ENCODE peak calls at places on chromosomes 6 and 20, in nine cellular contexts. K is WERI-Rb-1, D is A549, A is upper lobe of right lung, L is pancreas, S is colonic mucosa, G is esophagus squamous epithelium, F is tibial artery, W is heart right ventricle. P is an unnamed sample. For H3K9me3, the result is how much of the 10 kb centered on the place peaks cover.

GRCh38 chr6:24506814-24507520 is 12.2 kb downstream of the ALDH5A1 start:
- DNase-seq in K (no peak), G (no peak), S (no peak), L (no peak), D (no peak), A (no peak), W (no peak), F (no peak), P (no peak)

GRCh38 chr20:24859539-24859938 is 89.5 kb upstream of the CST7 start:
- DNase-seq in F (no peak), L (no peak), G (no peak), K (no peak), A (no peak), D (no peak), S (no peak), W (no peak), P (no peak)

GRCh38 chr6:152821525-152821924 is 70.9 kb downstream of the VIP start:
- DNase-seq in F (no peak), W (no peak), L (no peak), S (no peak), K (no peak), D (peak), G (no peak), A (no peak), P (no peak)

GRCh38 chr6:132259070-132259469 is 142.2 kb downstream of the MOXD1 start:
- DNase-seq in L (no peak), W (no peak), K (no peak), D (peak), F (no peak), G (no peak), A (no peak), S (no peak), P (no peak)

GRCh38 chr6:73062837-73063236 is 162.5 kb downstream of the KHDC1L start:
- DNase-seq in G (no peak), D (no peak), K (no peak), F (no peak), A (no peak), W (no peak), L (no peak), S (no peak), P (no peak)

GRCh38 chr20:48283470-48284110 is 498.3 kb upstream of the SULF2 start:
- DNase-seq in D (peak), G (no peak), W (peak), A (peak), S (peak), L (no peak), F (peak), K (no peak), P (peak)

GRCh38 chr20:19552144-19552895 is 205.7 kb upstream of the RIN2 start:
- DNase-seq in K (no peak), G (no peak), F (no peak), W (peak), S (no peak), L (no peak), D (peak), A (peak), P (no peak)

GRCh38 chr6:112691289-112691688 is 344.2 kb downstream of the RFPL4B start:
- DNase-seq in G (no peak), D (peak), W (peak), L (no peak), A (no peak), F (no peak), K (no peak), S (no peak), P (peak)

GRCh38 chr20:45821942-45822341 is 5.2 kb downstream of the TNNC2 start:
- DNase-seq in W (no peak), F (no peak), S (peak), L (no peak), D (no peak), G (no peak), K (no peak), A (no peak), P (no peak)

GRCh38 chr6:12886961-12887775 is 170.6 kb downstream of the PHACTR1 start:
- DNase-seq in K (no peak), L (no peak), D (no peak), S (no peak), A (no peak), G (no peak), F (no peak), W (no peak), P (no peak)

GRCh38 chr6:105151644-105152043 is 28.2 kb downstream of the POPDC3 start:
- DNase-seq in A (no peak), D (no peak), L (no peak), G (no peak), S (no peak), K (no peak), W (no peak), F (no peak), P (no peak)

GRCh38 chr6:14635195-14635594 is 517.6 kb downstream of the CD83 start:
- DNase-seq in K (no peak), F (no peak), D (no peak), W (no peak), S (no peak), A (no peak), G (no peak), L (no peak), P (no peak)

GRCh38 chr6:99348220-99348822 is 1.2 kb downstream of the FAXC start:
- DNase-seq in W (no peak), G (no peak), A (no peak), D (no peak), L (no peak), K (no peak), F (no peak), S (no peak), P (no peak)

GRCh38 chr20:56859039-56859750 is 230.1 kb downstream of the TFAP2C start:
- DNase-seq in A (no peak), K (no peak), F (no peak), G (no peak), L (no peak), S (no peak), W (no peak), D (no peak), P (no peak)
- H3K4me3 ChIP-seq in A (no peak), K (no peak), F (no peak), G (no peak), L (no peak), S (no peak), W (no peak), D (no peak), P (no peak)

DNA sequence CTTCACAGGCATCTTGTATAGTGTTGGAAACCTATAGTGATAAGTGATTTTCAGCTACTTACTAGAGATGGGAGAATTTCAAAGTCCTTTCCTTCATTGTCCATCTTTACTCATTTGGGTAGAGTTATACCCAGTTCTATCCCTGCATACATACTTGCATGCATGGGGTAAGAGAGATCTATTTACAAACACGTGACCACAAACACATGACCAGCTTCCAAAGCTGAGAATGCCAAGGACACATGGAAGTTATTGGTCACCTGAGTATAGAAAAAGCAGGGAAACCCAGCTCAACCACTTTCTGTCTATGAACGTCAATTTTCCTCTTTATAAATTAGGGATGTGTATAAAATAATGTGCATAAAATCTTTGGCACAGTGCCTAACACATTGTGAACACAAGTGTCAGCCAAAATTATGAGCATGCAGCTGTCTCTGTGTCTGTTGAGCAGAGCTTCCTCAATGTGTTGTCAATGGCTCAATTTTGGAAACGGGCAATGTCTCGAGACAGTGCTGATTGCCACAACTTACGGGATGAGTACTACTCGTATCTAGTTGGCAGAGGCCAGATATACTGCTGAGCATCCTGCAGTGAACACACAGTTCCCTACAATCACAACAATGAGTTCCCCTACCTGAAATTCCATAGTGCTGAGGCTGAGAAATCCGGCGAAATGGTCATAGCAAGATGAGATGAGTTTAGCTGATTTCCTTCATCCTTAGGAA is 44.9 kb downstream of the TPD52L1 start:
- DNase-seq in A (no peak), D (peak), F (no peak), L (no peak), G (no peak), S (no peak), W (no peak), K (no peak), P (no peak)
- TF ChIP-seq CTCF in A (no peak), D (no peak), F (no peak), L (no peak), G (no peak), S (no peak), W (no peak), K (no peak), P (no peak)

DNA sequence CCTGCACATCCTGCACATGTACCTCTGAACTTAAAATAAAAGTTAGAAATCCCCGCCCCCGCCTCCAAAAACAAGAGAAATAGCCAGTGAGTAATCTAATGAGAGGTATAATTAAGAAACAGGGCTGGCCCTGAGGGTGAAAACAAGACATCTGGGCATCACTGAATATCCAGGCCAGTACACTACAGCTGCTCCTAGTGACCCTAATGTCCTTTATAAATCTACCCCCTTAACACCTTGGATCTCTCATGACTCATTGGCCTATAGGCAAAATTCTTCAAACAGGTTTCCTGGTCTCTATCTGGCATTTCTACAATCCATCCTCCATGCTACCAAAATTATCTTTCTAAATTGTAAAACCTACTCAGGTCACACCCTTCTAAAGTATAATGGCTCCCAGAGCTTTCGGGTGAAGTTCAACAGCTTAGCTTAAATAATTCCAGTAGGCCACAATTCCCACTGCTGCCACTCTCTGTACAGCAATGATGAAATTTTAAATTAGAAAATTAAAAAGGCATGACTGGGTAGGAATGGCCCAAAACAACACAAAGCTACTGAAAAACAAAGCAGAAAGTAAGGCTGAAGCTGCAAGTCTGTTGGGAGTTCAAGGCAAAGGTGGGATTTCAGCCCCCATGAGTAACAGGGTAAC is 260.9 kb downstream of the GMDS start:
- DNase-seq in K (no peak), S (no peak), G (no peak), W (no peak), D (no peak), A (no peak), F (no peak), L (no peak), P (no peak)
- H3K9me3 ChIP-seq in K (under half), S (under half), G (under half), W (half or more), D (under half), A (under half), F (under half), L (under half), P (under half)

DNA sequence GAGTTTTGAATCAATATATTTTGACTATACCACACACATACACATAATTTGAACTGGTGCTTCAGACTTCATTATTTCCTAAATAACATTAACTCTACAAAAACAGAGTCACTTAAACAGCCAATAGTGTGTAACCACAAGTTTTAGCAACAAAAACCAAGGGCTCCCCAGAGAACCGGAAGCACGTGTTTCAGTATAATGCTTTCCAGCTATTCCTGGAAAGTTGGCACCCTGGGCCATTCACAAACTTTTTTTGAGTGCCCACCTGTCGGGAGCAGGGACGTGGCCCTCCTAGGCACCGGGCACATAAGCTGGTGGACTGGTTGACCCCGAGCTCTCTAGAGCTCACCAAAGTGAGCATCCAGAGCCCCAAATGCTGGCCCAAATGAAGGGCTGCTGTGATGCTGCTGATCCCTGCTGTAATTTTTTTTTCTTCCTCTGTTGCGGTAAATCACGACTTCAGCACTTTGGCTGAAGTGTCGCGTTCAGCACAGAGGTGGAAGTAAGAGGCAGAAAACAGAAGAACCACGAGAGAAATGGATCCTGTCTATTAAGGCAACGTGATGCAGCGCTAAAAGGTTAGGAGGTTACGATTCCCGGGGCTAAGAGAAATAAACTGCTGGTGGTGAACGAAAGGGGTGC is 1.8 kb upstream of the SLC35D3 start:
- DNase-seq in G (no peak), S (no peak), L (no peak), D (no peak), F (no peak), W (no peak), A (no peak), K (no peak), P (no peak)
- H3K4me3 ChIP-seq in G (peak), S (peak), L (peak), D (no peak), F (peak), W (peak), A (peak), K (no peak), P (peak)

GRCh38 chr20:15378151-15378550 is 1040.7 kb upstream of the FLRT3 start:
- DNase-seq in K (no peak), D (peak), F (no peak), A (no peak), L (no peak), S (no peak), G (no peak), W (no peak), P (no peak)
- TF ChIP-seq CTCF in K (peak), D (peak), F (no peak), A (no peak), L (no peak), S (no peak), G (no peak), W (no peak), P (peak)

DNA sequence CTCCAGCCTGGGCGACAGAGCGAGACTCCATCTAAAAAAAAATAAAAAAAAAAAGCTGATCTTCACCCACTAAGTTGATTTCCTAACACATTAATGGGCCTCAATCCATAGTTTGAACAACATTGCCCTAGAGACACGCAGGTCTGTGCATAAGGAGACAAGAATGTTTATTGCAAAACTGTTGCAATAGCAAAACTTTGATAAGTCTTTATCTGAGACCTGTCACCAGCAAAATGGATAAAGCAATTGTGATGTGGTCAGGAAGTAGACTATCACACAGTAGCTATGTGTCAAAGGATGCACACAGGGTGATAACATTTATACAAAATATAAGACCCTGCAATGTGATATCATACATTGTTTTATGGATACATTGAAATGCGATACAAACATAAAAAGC is 4.2 kb upstream of the ITPR3 start:
- DNase-seq in G (no peak), L (no peak), F (no peak), S (no peak), D (no peak), W (no peak), K (no peak), A (no peak), P (no peak)
- H3K9me3 ChIP-seq in G (under half), L (under half), F (under half), S (under half), D (under half), W (under half), K (under half), A (under half), P (under half)

GRCh38 chr6:149897855-149898744 is at the start of gene RAET1E:
- DNase-seq in L (no peak), K (no peak), F (no peak), A (peak), W (no peak), S (peak), G (no peak), D (no peak), P (no peak)
- H3K4me3 ChIP-seq in L (no peak), K (no peak), F (peak), A (peak), W (peak), S (peak), G (peak), D (no peak), P (peak)

DNA sequence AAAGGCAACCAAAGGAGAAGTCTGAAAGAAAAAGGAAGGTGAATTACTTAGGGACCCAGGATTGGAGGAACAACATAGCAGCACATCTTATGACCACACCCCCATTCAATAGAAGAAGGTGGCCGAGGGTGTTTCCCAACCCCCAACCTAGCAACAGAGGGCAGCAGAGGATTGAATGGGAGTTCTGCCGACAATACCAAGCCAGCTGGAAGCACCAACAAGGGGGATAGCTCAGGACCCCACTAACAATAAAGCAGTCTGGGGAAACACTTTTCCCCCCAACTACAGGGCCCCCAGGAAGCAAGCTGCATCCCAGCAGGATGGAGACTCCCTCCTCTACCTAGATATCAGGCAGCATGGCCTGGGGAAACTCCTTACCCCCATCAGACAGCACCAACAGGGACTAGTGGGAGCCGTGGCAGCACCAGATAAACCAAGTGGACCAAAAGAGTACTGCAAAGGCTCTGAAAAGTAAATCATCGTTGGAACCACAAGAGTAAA is 67.7 kb downstream of the ZHX3 start:
- DNase-seq in G (no peak), A (no peak), S (no peak), K (peak), D (peak), L (no peak), W (peak), F (no peak), P (no peak)
- TF ChIP-seq CTCF in G (peak), A (peak), S (no peak), K (peak), D (no peak), L (no peak), W (peak), F (peak), P (peak)

DNA sequence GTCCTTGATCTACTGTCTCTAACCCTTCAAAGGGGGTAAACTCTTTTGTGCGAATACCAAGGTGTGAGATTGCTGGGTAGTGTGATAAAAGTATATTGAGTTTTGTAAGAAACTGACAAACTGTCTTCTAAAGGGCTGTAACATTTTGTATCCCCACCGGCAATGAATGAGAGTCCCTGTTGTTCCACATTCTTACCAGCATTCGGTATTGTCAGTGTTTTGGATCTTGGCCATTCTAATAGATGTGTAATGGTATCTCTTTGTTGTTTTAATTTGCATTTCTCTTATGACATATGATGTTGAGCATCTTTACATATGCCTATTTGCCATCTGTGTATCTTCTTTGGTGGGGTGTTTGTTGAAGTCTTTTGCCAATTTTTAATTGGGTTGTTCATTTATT is 1090.7 kb downstream of the KIF16B start:
- DNase-seq in S (no peak), F (no peak), A (no peak), K (no peak), W (no peak), G (no peak), L (no peak), D (no peak), P (no peak)
- H3K9me3 ChIP-seq in S (under half), F (under half), A (under half), K (under half), W (under half), G (under half), L (under half), D (under half), P (under half)